ENCODE peak calls at places on chromosomes 16 and 17, in four cellular contexts. One of them, this sample, is unnamed.

GRCh38 chr16:85479972-85480726 is 133.0 kb upstream of the GSE1 start:
- DNase-seq in colonic mucosa: peak
- DNase-seq in naive thymus-derived CD4-positive, alpha-beta T cell: no peak
- DNase-seq in sigmoid colon: no peak
- DNase-seq in this sample: no peak

GRCh38 chr17:38967290-38967738 is at the start of gene FBXO47:
- DNase-seq in sigmoid colon: peak
- DNase-seq in colonic mucosa: peak
- DNase-seq in naive thymus-derived CD4-positive, alpha-beta T cell: peak
- DNase-seq in this sample: peak

GRCh38 chr17:77036841-77037381 is 103.9 kb upstream of the SEC14L1 start:
- DNase-seq in sigmoid colon: no peak
- DNase-seq in colonic mucosa: no peak
- DNase-seq in naive thymus-derived CD4-positive, alpha-beta T cell: no peak
- DNase-seq in this sample: no peak

GRCh38 chr17:6450926-6451717 is 6.9 kb downstream of the PIMREG start:
- DNase-seq in naive thymus-derived CD4-positive, alpha-beta T cell: no peak
- DNase-seq in sigmoid colon: no peak
- DNase-seq in colonic mucosa: no peak
- DNase-seq in this sample: no peak

GRCh38 chr17:9472541-9472940 is 103.1 kb downstream of the STX8 start:
- DNase-seq in sigmoid colon: peak
- DNase-seq in colonic mucosa: no peak
- DNase-seq in naive thymus-derived CD4-positive, alpha-beta T cell: no peak
- DNase-seq in this sample: no peak

GRCh38 chr17:36919407-36919968 is 17.8 kb upstream of the LHX1 start:
- DNase-seq in colonic mucosa: no peak
- DNase-seq in naive thymus-derived CD4-positive, alpha-beta T cell: no peak
- DNase-seq in sigmoid colon: no peak
- DNase-seq in this sample: no peak

GRCh38 chr16:82091225-82091624 is 56.2 kb downstream of the HSD17B2 start:
- DNase-seq in naive thymus-derived CD4-positive, alpha-beta T cell: no peak
- DNase-seq in colonic mucosa: no peak
- DNase-seq in sigmoid colon: no peak
- DNase-seq in this sample: no peak

GRCh38 chr17:49703557-49704277 is 4.0 kb downstream of the SLC35B1 start:
- DNase-seq in naive thymus-derived CD4-positive, alpha-beta T cell: no peak
- DNase-seq in sigmoid colon: no peak
- DNase-seq in colonic mucosa: no peak
- DNase-seq in this sample: no peak

GRCh38 chr17:79852748-79853147 is 13.5 kb upstream of the CBX4 start:
- DNase-seq in sigmoid colon: no peak
- DNase-seq in colonic mucosa: no peak
- DNase-seq in naive thymus-derived CD4-positive, alpha-beta T cell: no peak
- DNase-seq in this sample: no peak

GRCh38 chr17:65888649-65889048 is 303.3 kb downstream of the CEP112 start:
- DNase-seq in naive thymus-derived CD4-positive, alpha-beta T cell: no peak
- DNase-seq in sigmoid colon: no peak
- DNase-seq in colonic mucosa: no peak
- DNase-seq in this sample: no peak

GRCh38 chr17:33523577-33523981 is 230.5 kb upstream of the ASIC2 start:
- DNase-seq in naive thymus-derived CD4-positive, alpha-beta T cell: no peak
- DNase-seq in colonic mucosa: peak
- DNase-seq in sigmoid colon: peak
- DNase-seq in this sample: no peak

GRCh38 chr17:7684856-7685532 is 2.3 kb downstream of the TP53 start:
- DNase-seq in naive thymus-derived CD4-positive, alpha-beta T cell: no peak
- DNase-seq in sigmoid colon: no peak
- DNase-seq in colonic mucosa: no peak
- DNase-seq in this sample: peak

GRCh38 chr17:49998836-49999511 is 4.0 kb upstream of the DLX3 start:
- DNase-seq in naive thymus-derived CD4-positive, alpha-beta T cell: no peak
- DNase-seq in colonic mucosa: no peak
- DNase-seq in sigmoid colon: no peak
- DNase-seq in this sample: no peak

GRCh38 chr17:40177275-40177874 is at the start of gene RAPGEFL1:
- DNase-seq in naive thymus-derived CD4-positive, alpha-beta T cell: peak
- DNase-seq in colonic mucosa: peak
- DNase-seq in sigmoid colon: peak
- DNase-seq in this sample: peak

GRCh38 chr17:8185580-8186445 is 4.2 kb downstream of the BORCS6 start:
- DNase-seq in sigmoid colon: peak
- DNase-seq in colonic mucosa: peak
- DNase-seq in naive thymus-derived CD4-positive, alpha-beta T cell: peak
- DNase-seq in this sample: peak

GRCh38 chr16:56871172-56871593 is 6.2 kb downstream of the SLC12A3 start:
- DNase-seq in sigmoid colon: no peak
- DNase-seq in colonic mucosa: peak
- DNase-seq in naive thymus-derived CD4-positive, alpha-beta T cell: no peak
- DNase-seq in this sample: no peak

GRCh38 chr17:60134396-60135159 is 15.2 kb upstream of the CA4 start:
- DNase-seq in sigmoid colon: peak
- DNase-seq in colonic mucosa: peak
- DNase-seq in naive thymus-derived CD4-positive, alpha-beta T cell: peak
- DNase-seq in this sample: peak

GRCh38 chr16:74942977-74943918 is 41.7 kb downstream of the WDR59 start:
- DNase-seq in sigmoid colon: no peak
- DNase-seq in colonic mucosa: no peak
- DNase-seq in naive thymus-derived CD4-positive, alpha-beta T cell: no peak
- DNase-seq in this sample: no peak

GRCh38 chr16:83843657-83844056 is 35.9 kb downstream of the HSBP1 start:
- DNase-seq in sigmoid colon: peak
- DNase-seq in naive thymus-derived CD4-positive, alpha-beta T cell: no peak
- DNase-seq in colonic mucosa: no peak
- DNase-seq in this sample: no peak

GRCh38 chr16:81703177-81704155 is 75.6 kb upstream of the PLCG2 start:
- DNase-seq in naive thymus-derived CD4-positive, alpha-beta T cell: no peak
- DNase-seq in sigmoid colon: no peak
- DNase-seq in colonic mucosa: no peak
- DNase-seq in this sample: no peak

GRCh38 chr16:931651-932500 is 38.9 kb downstream of the LMF1 start:
- DNase-seq in sigmoid colon: no peak
- DNase-seq in naive thymus-derived CD4-positive, alpha-beta T cell: no peak
- DNase-seq in colonic mucosa: no peak
- DNase-seq in this sample: no peak

GRCh38 chr17:40548982-40549680 is 16.1 kb downstream of the CCR7 start:
- DNase-seq in colonic mucosa: peak
- DNase-seq in naive thymus-derived CD4-positive, alpha-beta T cell: peak
- DNase-seq in sigmoid colon: peak
- DNase-seq in this sample: no peak

GRCh38 chr16:74724820-74725549 is 24.3 kb upstream of the MLKL start:
- DNase-seq in colonic mucosa: no peak
- DNase-seq in sigmoid colon: no peak
- DNase-seq in naive thymus-derived CD4-positive, alpha-beta T cell: no peak
- DNase-seq in this sample: no peak

GRCh38 chr17:36926226-36926625 is 11.0 kb upstream of the LHX1 start:
- DNase-seq in naive thymus-derived CD4-positive, alpha-beta T cell: no peak
- DNase-seq in sigmoid colon: no peak
- DNase-seq in colonic mucosa: no peak
- DNase-seq in this sample: no peak

GRCh38 chr16:19006446-19007315 is 22.9 kb downstream of the TMC7 start:
- DNase-seq in naive thymus-derived CD4-positive, alpha-beta T cell: no peak
- DNase-seq in sigmoid colon: no peak
- DNase-seq in colonic mucosa: no peak
- DNase-seq in this sample: no peak

GRCh38 chr17:28334176-28334575 is 1.1 kb downstream of the IFT20 start:
- DNase-seq in colonic mucosa: no peak
- DNase-seq in sigmoid colon: peak
- DNase-seq in naive thymus-derived CD4-positive, alpha-beta T cell: no peak
- DNase-seq in this sample: no peak
- H3K27ac ChIP-seq in colonic mucosa: no peak
- H3K27ac ChIP-seq in sigmoid colon: no peak
- H3K27ac ChIP-seq in naive thymus-derived CD4-positive, alpha-beta T cell: peak
- H3K27ac ChIP-seq in this sample: peak

GRCh38 chr17:45895304-45895968 is 1.1 kb downstream of the MAPT start:
- DNase-seq in colonic mucosa: no peak
- DNase-seq in sigmoid colon: no peak
- DNase-seq in naive thymus-derived CD4-positive, alpha-beta T cell: peak
- DNase-seq in this sample: peak

GRCh38 chr17:45895969-45896793 is 1.8 kb downstream of the MAPT start:
- DNase-seq in sigmoid colon: no peak
- DNase-seq in colonic mucosa: no peak
- DNase-seq in naive thymus-derived CD4-positive, alpha-beta T cell: no peak
- DNase-seq in this sample: no peak

GRCh38 chr17:45900136-45900535 is 5.8 kb downstream of the MAPT start:
- DNase-seq in colonic mucosa: no peak
- DNase-seq in naive thymus-derived CD4-positive, alpha-beta T cell: no peak
- DNase-seq in sigmoid colon: no peak
- DNase-seq in this sample: no peak

GRCh38 chr17:45894022-45894784 is at the start of gene MAPT:
- DNase-seq in naive thymus-derived CD4-positive, alpha-beta T cell: peak
- DNase-seq in colonic mucosa: peak
- DNase-seq in sigmoid colon: peak
- DNase-seq in this sample: peak

DNA sequence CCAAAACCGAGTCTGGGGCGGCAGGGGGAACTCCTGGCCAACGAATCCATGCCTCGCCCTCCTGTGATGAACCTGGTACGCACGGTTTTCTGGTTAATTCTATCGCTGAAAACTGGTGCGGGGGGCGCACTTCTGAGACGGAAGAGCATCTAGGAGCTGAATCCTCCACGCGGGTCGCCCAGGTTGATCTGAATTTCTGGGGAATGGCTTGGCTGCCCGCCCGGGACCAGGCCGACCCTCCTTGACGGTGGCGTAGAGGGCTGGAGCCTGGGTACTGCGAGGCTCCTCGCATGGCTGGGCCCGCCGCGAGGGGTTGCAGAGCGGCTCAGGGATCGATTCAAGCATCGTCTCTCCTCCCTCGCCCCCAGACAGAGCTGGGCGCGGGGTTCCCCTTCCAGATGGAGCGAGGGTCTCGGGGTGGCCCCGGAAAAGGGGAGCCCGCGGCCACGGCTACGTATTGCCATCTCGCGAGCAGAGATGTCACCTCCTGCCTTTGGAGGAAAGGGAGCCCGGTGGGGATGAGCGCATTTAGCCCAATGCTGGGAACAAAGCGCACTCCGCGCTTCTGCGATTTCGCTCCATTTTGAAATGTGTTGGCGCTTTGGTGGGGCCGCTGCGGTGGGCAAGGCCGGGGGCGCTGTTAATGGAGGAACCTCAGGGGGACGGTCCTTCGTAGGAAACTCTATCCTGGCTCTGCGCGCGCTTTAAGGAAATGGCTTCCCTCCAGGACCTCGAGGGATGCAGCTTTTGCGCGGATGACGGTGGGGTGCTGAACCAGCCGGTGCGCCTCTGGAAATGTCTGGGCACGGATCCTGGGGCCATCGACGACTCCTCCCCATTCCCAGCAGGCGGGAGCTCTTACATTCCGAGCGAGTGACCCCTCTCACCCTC is 2.7 kb downstream of the MAPT start:
- DNase-seq in colonic mucosa: no peak
- DNase-seq in sigmoid colon: no peak
- DNase-seq in naive thymus-derived CD4-positive, alpha-beta T cell: no peak
- DNase-seq in this sample: no peak
- H3K4me3 ChIP-seq in colonic mucosa: no peak
- H3K4me3 ChIP-seq in sigmoid colon: no peak
- H3K4me3 ChIP-seq in naive thymus-derived CD4-positive, alpha-beta T cell: no peak
- H3K4me3 ChIP-seq in this sample: no peak

GRCh38 chr17:72952220-72952619 is 140.3 kb downstream of the SLC39A11 start:
- DNase-seq in colonic mucosa: no peak
- DNase-seq in naive thymus-derived CD4-positive, alpha-beta T cell: no peak
- DNase-seq in sigmoid colon: no peak
- DNase-seq in this sample: no peak
- H3K27ac ChIP-seq in colonic mucosa: no peak
- H3K27ac ChIP-seq in naive thymus-derived CD4-positive, alpha-beta T cell: no peak
- H3K27ac ChIP-seq in sigmoid colon: no peak
- H3K27ac ChIP-seq in this sample: no peak

GRCh38 chr17:81509687-81510523 is 2.7 kb downstream of the ACTG1 start:
- DNase-seq in naive thymus-derived CD4-positive, alpha-beta T cell: peak
- DNase-seq in colonic mucosa: peak
- DNase-seq in sigmoid colon: no peak
- DNase-seq in this sample: peak
- H3K4me3 ChIP-seq in naive thymus-derived CD4-positive, alpha-beta T cell: peak
- H3K4me3 ChIP-seq in colonic mucosa: peak
- H3K4me3 ChIP-seq in sigmoid colon: peak
- H3K4me3 ChIP-seq in this sample: peak

GRCh38 chr16:65122724-65122973 is 786 bp upstream of the CDH11 start:
- DNase-seq in naive thymus-derived CD4-positive, alpha-beta T cell: no peak
- DNase-seq in colonic mucosa: no peak
- DNase-seq in sigmoid colon: no peak
- DNase-seq in this sample: no peak
- H3K27ac ChIP-seq in naive thymus-derived CD4-positive, alpha-beta T cell: no peak
- H3K27ac ChIP-seq in colonic mucosa: peak
- H3K27ac ChIP-seq in sigmoid colon: peak
- H3K27ac ChIP-seq in this sample: no peak

GRCh38 chr16:50275428-50276127 is 9.2 kb downstream of the ADCY7 start:
- DNase-seq in naive thymus-derived CD4-positive, alpha-beta T cell: no peak
- DNase-seq in colonic mucosa: no peak
- DNase-seq in sigmoid colon: no peak
- DNase-seq in this sample: no peak
- H3K4me3 ChIP-seq in naive thymus-derived CD4-positive, alpha-beta T cell: peak
- H3K4me3 ChIP-seq in colonic mucosa: no peak
- H3K4me3 ChIP-seq in sigmoid colon: peak
- H3K4me3 ChIP-seq in this sample: peak

DNA sequence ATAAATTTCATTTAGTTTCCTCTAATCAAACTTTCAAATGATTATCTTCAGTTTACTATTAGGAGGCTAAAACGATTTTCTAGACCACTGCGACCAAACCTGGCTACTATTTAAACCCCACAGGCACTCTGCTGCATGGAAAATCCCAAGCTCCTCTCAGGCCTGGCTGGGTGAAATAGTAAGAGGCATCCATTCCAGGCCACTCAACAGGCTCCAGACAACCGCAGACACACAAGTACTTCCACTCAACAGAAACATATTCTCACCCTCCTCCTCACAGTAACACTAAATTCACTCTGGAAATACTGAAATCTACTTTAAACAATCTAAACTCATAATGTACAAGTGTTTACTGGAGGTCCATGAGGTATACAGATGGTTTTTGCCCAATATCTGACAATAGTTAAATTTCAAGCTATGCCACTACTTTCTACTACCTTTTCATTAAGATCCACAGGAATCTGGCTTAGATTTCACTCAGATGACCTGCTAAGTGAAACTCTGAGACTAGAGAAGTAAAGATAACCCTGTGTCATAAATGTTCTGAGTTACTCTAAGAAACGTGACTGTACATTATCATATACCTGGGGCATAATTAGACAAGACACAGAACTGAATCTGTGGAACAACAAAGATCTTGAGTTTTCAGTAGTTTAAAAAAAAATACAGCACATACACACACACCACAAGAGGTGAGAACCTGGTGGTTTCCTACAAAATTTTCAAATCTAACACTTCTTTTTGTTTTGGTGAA is 10.4 kb downstream of the VPS53 start:
- DNase-seq in naive thymus-derived CD4-positive, alpha-beta T cell: no peak
- DNase-seq in colonic mucosa: no peak
- DNase-seq in sigmoid colon: no peak
- DNase-seq in this sample: no peak
- H3K27ac ChIP-seq in naive thymus-derived CD4-positive, alpha-beta T cell: no peak
- H3K27ac ChIP-seq in colonic mucosa: no peak
- H3K27ac ChIP-seq in sigmoid colon: no peak
- H3K27ac ChIP-seq in this sample: no peak

This sample was measured in CD4-positive, CD25-positive, alpha-beta regulatory T cell.